ENCODE peak calls at places on chromosomes 4 and X, in seven cellular contexts. One of them, this sample, is unnamed.

GRCh38 chr4:100286601-100287000 is 96.3 kb upstream of the DDIT4L start:
- DNase-seq in left kidney: peak; percentile 94
- DNase-seq in posterior vena cava: no peak
- DNase-seq in HT-29: no peak
- DNase-seq in hepatocyte: no peak
- DNase-seq in HTR-8/SVneo: no peak
- DNase-seq in lower leg skin: no peak
- DNase-seq in this sample: no peak

GRCh38 chr4:185142563-185142910 is 529 bp upstream of the SLC25A4 start:
- DNase-seq in hepatocyte: no peak
- DNase-seq in lower leg skin: no peak
- DNase-seq in left kidney: no peak
- DNase-seq in HTR-8/SVneo: no peak
- DNase-seq in posterior vena cava: no peak
- DNase-seq in HT-29: peak; percentile 38
- DNase-seq in this sample: no peak

GRCh38 chr4:88731359-88731758 is 33.7 kb upstream of the NAP1L5 start:
- DNase-seq in HTR-8/SVneo: no peak
- DNase-seq in hepatocyte: no peak
- DNase-seq in lower leg skin: no peak
- DNase-seq in left kidney: no peak
- DNase-seq in posterior vena cava: no peak
- DNase-seq in HT-29: no peak
- DNase-seq in this sample: no peak

GRCh38 chrX:130176354-130176776 is 4.6 kb downstream of the RAB33A start:
- DNase-seq in posterior vena cava: no peak
- DNase-seq in left kidney: no peak
- DNase-seq in HT-29: no peak
- DNase-seq in lower leg skin: no peak
- DNase-seq in HTR-8/SVneo: no peak
- DNase-seq in hepatocyte: no peak
- DNase-seq in this sample: no peak

GRCh38 chr4:82638479-82638878 is 76.7 kb upstream of the TMEM150C start:
- DNase-seq in posterior vena cava: no peak
- DNase-seq in lower leg skin: no peak
- DNase-seq in left kidney: no peak
- DNase-seq in HT-29: no peak
- DNase-seq in hepatocyte: no peak
- DNase-seq in HTR-8/SVneo: no peak
- DNase-seq in this sample: no peak

GRCh38 chr4:19224820-19225219 is 1026.9 kb upstream of the SLIT2 start:
- DNase-seq in lower leg skin: no peak
- DNase-seq in HTR-8/SVneo: no peak
- DNase-seq in HT-29: peak; percentile 46
- DNase-seq in hepatocyte: peak; percentile 56
- DNase-seq in left kidney: peak; percentile 40
- DNase-seq in posterior vena cava: no peak
- DNase-seq in this sample: no peak

GRCh38 chrX:43595931-43596330 is 60.2 kb upstream of the MAOA start:
- DNase-seq in left kidney: no peak
- DNase-seq in posterior vena cava: no peak
- DNase-seq in lower leg skin: no peak
- DNase-seq in hepatocyte: no peak
- DNase-seq in HT-29: no peak
- DNase-seq in HTR-8/SVneo: no peak
- DNase-seq in this sample: no peak

GRCh38 chr4:42339935-42340406 is 57.3 kb upstream of the SHISA3 start:
- DNase-seq in posterior vena cava: no peak
- DNase-seq in lower leg skin: no peak
- DNase-seq in HT-29: no peak
- DNase-seq in left kidney: peak; percentile 53
- DNase-seq in HTR-8/SVneo: peak; percentile 10
- DNase-seq in hepatocyte: no peak
- DNase-seq in this sample: no peak

GRCh38 chrX:137034508-137034872 is 695 bp upstream of the GPR101 start:
- DNase-seq in posterior vena cava: no peak
- DNase-seq in hepatocyte: no peak
- DNase-seq in left kidney: no peak
- DNase-seq in HTR-8/SVneo: no peak
- DNase-seq in lower leg skin: no peak
- DNase-seq in HT-29: no peak
- DNase-seq in this sample: no peak

GRCh38 chrX:119647552-119648420 is 41.6 kb upstream of the NKRF start:
- DNase-seq in lower leg skin: no peak
- DNase-seq in posterior vena cava: no peak
- DNase-seq in left kidney: no peak
- DNase-seq in HT-29: no peak
- DNase-seq in hepatocyte: no peak
- DNase-seq in HTR-8/SVneo: no peak
- DNase-seq in this sample: no peak

GRCh38 chr4:123737156-123737555 is 340.6 kb downstream of the SPRY1 start:
- DNase-seq in left kidney: no peak
- DNase-seq in HTR-8/SVneo: no peak
- DNase-seq in hepatocyte: no peak
- DNase-seq in lower leg skin: no peak
- DNase-seq in HT-29: no peak
- DNase-seq in posterior vena cava: no peak
- DNase-seq in this sample: no peak

GRCh38 chr4:4347585-4347984 is 39.3 kb upstream of the NSG1 start:
- DNase-seq in left kidney: no peak
- DNase-seq in HTR-8/SVneo: no peak
- DNase-seq in lower leg skin: no peak
- DNase-seq in hepatocyte: no peak
- DNase-seq in HT-29: no peak
- DNase-seq in posterior vena cava: no peak
- DNase-seq in this sample: no peak